ENCODE peak calls at places on chromosomes 11 and 22, in ten cellular contexts. Y, K, B, F, G, M, S, V, H and T are unnamed samples.

GRCh38 chr11:46480909-46481308 is 89.3 kb upstream of the CHRM4 start:
- DNase-seq in Y (no peak), K (no peak), B (no peak), F (no peak), G (no peak), M (peak; percentile 58), S (no peak), V (no peak), H (no peak), T (no peak)

GRCh38 chr11:9003573-9004309 is at the start of gene NRIP3:
- DNase-seq in Y (peak; percentile 66), K (no peak), B (peak; percentile 88), F (no peak), G (peak; percentile 83), M (peak; percentile 56), S (no peak), V (peak; percentile 74), H (peak; percentile 69), T (peak; percentile 72)

GRCh38 chr22:29031236-29031982 is 30.2 kb downstream of the C22orf31 start:
- DNase-seq in Y (no peak), K (peak; percentile 93), B (peak; percentile 87), F (peak; percentile 97), G (peak; percentile 89), M (peak; percentile 69), S (no peak), V (peak; percentile 58), H (peak; percentile 85), T (no peak)

GRCh38 chr11:2086239-2087040 is 52.7 kb downstream of the IGF2 start:
- DNase-seq in Y (no peak), K (no peak), B (peak; percentile 57), F (no peak), G (no peak), M (no peak), S (no peak), V (no peak), H (no peak), T (no peak)

GRCh38 chr11:123354371-123354770 is 75.7 kb upstream of the GRAMD1B start:
- DNase-seq in Y (no peak), K (no peak), B (no peak), F (no peak), G (no peak), M (no peak), S (no peak), V (no peak), H (no peak), T (no peak)

GRCh38 chr11:72975778-72976520 is 161.7 kb downstream of the ATG16L2 start:
- DNase-seq in Y (no peak), K (peak; percentile 9), B (no peak), F (no peak), G (no peak), M (no peak), S (no peak), V (no peak), H (no peak), T (no peak)

GRCh38 chr22:49892226-49892899 is 25.9 kb downstream of the ALG12 start:
- DNase-seq in Y (no peak), K (no peak), B (no peak), F (no peak), G (no peak), M (no peak), S (no peak), V (no peak), H (no peak), T (no peak)

GRCh38 chr11:13114566-13115465 is 105.7 kb downstream of the RASSF10 start:
- DNase-seq in Y (no peak), K (peak; percentile 94), B (no peak), F (no peak), G (peak; percentile 91), M (peak; percentile 39), S (no peak), V (no peak), H (no peak), T (no peak)

GRCh38 chr11:87473174-87473573 is 435.4 kb downstream of the TMEM135 start:
- DNase-seq in Y (no peak), K (no peak), B (no peak), F (no peak), G (no peak), M (no peak), S (no peak), V (no peak), H (peak; percentile 20), T (no peak)

GRCh38 chr22:22199634-22200033 is 45.0 kb upstream of the VPREB1 start:
- DNase-seq in Y (no peak), K (no peak), B (no peak), F (no peak), G (no peak), M (no peak), S (no peak), V (no peak), H (no peak), T (no peak)

GRCh38 chr22:22201185-22201924 is 43.2 kb upstream of the VPREB1 start:
- DNase-seq in Y (no peak), K (peak; percentile 25), B (peak; percentile 74), F (no peak), G (peak; percentile 76), M (peak; percentile 60), S (peak; percentile 90), V (no peak), H (no peak), T (peak; percentile 36)

GRCh38 chr22:22200569-22201184 is 43.9 kb upstream of the VPREB1 start:
- DNase-seq in Y (no peak), K (no peak), B (no peak), F (no peak), G (no peak), M (no peak), S (peak; percentile 22), V (no peak), H (no peak), T (no peak)

GRCh38 chr22:22201925-22202343 is 42.7 kb upstream of the VPREB1 start:
- DNase-seq in Y (no peak), K (no peak), B (no peak), F (no peak), G (no peak), M (no peak), S (peak; percentile 84), V (no peak), H (no peak), T (no peak)

GRCh38 chr22:22203048-22203971 is 41.3 kb upstream of the VPREB1 start:
- DNase-seq in Y (no peak), K (no peak), B (no peak), F (no peak), G (no peak), M (no peak), S (no peak), V (no peak), H (no peak), T (no peak)
- H3K27me3 ChIP-seq in Y (no peaks in the 10 kb centered on the region), K (peaks cover 31% of the 10 kb centered on the region), B (peaks cover 3% of the 10 kb centered on the region), F (peaks cover 5% of the 10 kb centered on the region), G (peaks cover 97% of the 10 kb centered on the region), M (peaks cover 43% of the 10 kb centered on the region), S (no peaks in the 10 kb centered on the region), V (no peaks in the 10 kb centered on the region), H (no peaks in the 10 kb centered on the region), T (peaks cover 10% of the 10 kb centered on the region)

DNA sequence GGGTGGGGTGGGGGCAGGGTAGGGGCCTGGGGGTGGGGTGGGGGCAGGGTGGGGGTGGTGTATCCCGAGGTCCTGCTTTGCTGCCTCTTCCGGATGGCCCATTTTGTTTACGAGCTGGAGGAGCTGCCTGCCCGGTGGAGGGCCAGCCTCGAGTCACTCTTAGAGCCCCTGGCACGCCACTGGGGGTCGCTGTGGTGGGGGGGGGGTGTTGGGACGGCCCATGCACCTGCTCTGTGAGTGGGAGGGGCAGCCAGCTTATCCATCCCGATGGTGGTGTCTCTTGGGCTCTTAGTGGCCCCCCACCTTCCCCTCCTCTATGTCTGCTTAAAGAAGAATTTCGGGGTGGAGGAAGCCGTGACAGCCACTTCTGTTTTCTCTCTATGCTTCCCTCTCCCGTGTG is 24.6 kb downstream of the MRGPRD start:
- DNase-seq in Y (no peak), K (no peak), B (peak; percentile 69), F (no peak), G (peak; percentile 89), M (no peak), S (no peak), V (no peak), H (no peak), T (peak; percentile 20)
- TF ChIP-seq CTCF in Y (no peak), K (peak; percentile 65), B (no peak), F (no peak), G (peak; percentile 72), M (peak; percentile 15), S (peak; percentile 32), V (no peak), H (no peak), T (no peak)

GRCh38 chr22:22235564-22235963 is 9.0 kb upstream of the VPREB1 start:
- DNase-seq in Y (peak; percentile 37), K (no peak), B (no peak), F (no peak), G (peak; percentile 86), M (peak; percentile 23), S (peak; percentile 76), V (peak; percentile 25), H (no peak), T (peak; percentile 17)
- H3K27me3 ChIP-seq in Y (no peaks in the 10 kb centered on the region), K (peaks cover 7% of the 10 kb centered on the region), B (no peaks in the 10 kb centered on the region), F (no peaks in the 10 kb centered on the region), G (peaks cover 49% of the 10 kb centered on the region), M (peaks cover 8% of the 10 kb centered on the region), S (no peaks in the 10 kb centered on the region), V (no peaks in the 10 kb centered on the region), H (no peaks in the 10 kb centered on the region), T (no peaks in the 10 kb centered on the region)

GRCh38 chr11:65860278-65861164 is at the start of gene MUS81:
- DNase-seq in Y (peak; percentile 96), K (peak; percentile 97), B (peak; percentile 99), F (peak; percentile 99), G (peak; percentile 99), M (peak; percentile 98), S (peak; percentile 96), V (peak; percentile 99), H (peak; percentile 99), T (peak; percentile 95)

GRCh38 chr11:65857500-65858353 is at the start of gene CFL1:
- DNase-seq in Y (peak; percentile 95), K (peak; percentile 91), B (peak; percentile 100), F (peak; percentile 92), G (peak; percentile 99), M (peak; percentile 99), S (peak; percentile 97), V (peak; percentile 98), H (peak; percentile 98), T (peak; percentile 97)

GRCh38 chr11:65859812-65860277 is 388 bp upstream of the MUS81 start:
- DNase-seq in Y (no peak), K (no peak), B (no peak), F (no peak), G (no peak), M (no peak), S (peak; percentile 55), V (no peak), H (no peak), T (peak; percentile 25)

GRCh38 chr11:65858354-65859133 is 564 bp upstream of the CFL1 start:
- DNase-seq in Y (no peak), K (no peak), B (no peak), F (no peak), G (no peak), M (no peak), S (no peak), V (no peak), H (no peak), T (no peak)

DNA sequence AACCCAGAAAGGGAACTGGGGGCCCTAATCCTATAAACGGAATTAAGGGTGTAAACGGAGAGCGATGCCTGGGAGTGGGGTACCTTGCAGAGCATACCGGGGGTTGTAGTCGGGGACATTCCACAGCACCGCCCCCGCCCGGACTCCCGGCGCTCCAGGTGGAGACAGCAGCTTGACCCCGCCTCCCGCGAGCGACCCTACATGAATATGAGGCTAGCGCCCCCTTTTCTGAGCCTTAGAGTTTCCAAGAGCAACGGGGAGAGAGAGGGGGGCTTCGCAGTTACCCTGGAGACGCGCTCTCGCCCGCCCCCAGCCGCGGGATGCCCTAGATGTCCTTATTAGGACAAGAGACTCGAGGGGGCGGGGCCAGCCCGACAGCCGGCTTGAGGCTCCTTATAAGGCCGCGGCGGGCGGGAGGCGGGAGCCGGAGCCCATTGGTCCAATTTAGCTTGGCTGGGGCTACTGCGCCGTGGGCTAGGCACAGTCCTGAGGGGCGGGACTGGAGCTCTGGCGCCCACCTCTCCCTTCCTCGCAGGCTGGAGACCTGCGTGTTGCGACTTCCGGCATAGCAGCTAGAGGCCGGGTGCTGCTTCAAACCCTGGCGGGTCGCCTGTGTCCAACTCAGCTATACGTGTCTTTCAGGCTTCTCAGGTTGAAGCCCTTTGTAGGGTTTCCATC is 960 bp upstream of the MUS81 start:
- DNase-seq in Y (peak; percentile 96), K (peak; percentile 98), B (peak; percentile 100), F (peak; percentile 95), G (peak; percentile 99), M (peak; percentile 100), S (peak; percentile 99), V (peak; percentile 99), H (peak; percentile 100), T (peak; percentile 92)
- TF ChIP-seq CTCF in Y (no peak), K (peak; percentile 45), B (no peak), F (no peak), G (peak; percentile 44), M (peak; percentile 47), S (peak; percentile 12), V (no peak), H (no peak), T (no peak)